ENCODE peak calls at places on chromosome 2, in six cellular contexts. One of them, this sample, is unnamed.

GRCh38 chr2:55805662-55806061 is 112.0 kb upstream of the PNPT1 start:
- DNase-seq in mesendoderm: no peak
- DNase-seq in CD8-positive, alpha-beta T cell: no peak
- DNase-seq in lung: no peak
- DNase-seq in cardiac muscle cell: no peak
- DNase-seq in lower lobe of right lung: no peak
- DNase-seq in this sample: no peak

GRCh38 chr2:176193048-176193447 is 4.6 kb downstream of the HOXD1 start:
- DNase-seq in cardiac muscle cell: no peak
- DNase-seq in lower lobe of right lung: no peak
- DNase-seq in mesendoderm: no peak
- DNase-seq in CD8-positive, alpha-beta T cell: no peak
- DNase-seq in lung: no peak
- DNase-seq in this sample: no peak

GRCh38 chr2:110853516-110853915 is 121.1 kb downstream of the ACOXL start:
- DNase-seq in CD8-positive, alpha-beta T cell: peak
- DNase-seq in cardiac muscle cell: peak
- DNase-seq in lower lobe of right lung: no peak
- DNase-seq in lung: no peak
- DNase-seq in mesendoderm: peak
- DNase-seq in this sample: peak

GRCh38 chr2:128440087-128440665 is 121.5 kb upstream of the HS6ST1 start:
- DNase-seq in lung: peak
- DNase-seq in mesendoderm: no peak
- DNase-seq in cardiac muscle cell: no peak
- DNase-seq in lower lobe of right lung: no peak
- DNase-seq in CD8-positive, alpha-beta T cell: no peak
- DNase-seq in this sample: peak

GRCh38 chr2:144162652-144163051 is 357.3 kb downstream of the ZEB2 start:
- DNase-seq in mesendoderm: peak
- DNase-seq in lung: peak
- DNase-seq in lower lobe of right lung: no peak
- DNase-seq in cardiac muscle cell: peak
- DNase-seq in CD8-positive, alpha-beta T cell: peak
- DNase-seq in this sample: peak

GRCh38 chr2:84559838-84560237 is 43.5 kb downstream of the DNAH6 start:
- DNase-seq in mesendoderm: no peak
- DNase-seq in cardiac muscle cell: no peak
- DNase-seq in lower lobe of right lung: no peak
- DNase-seq in CD8-positive, alpha-beta T cell: no peak
- DNase-seq in lung: no peak
- DNase-seq in this sample: no peak

GRCh38 chr2:24926602-24927252 is 6.7 kb upstream of the ADCY3 start:
- DNase-seq in cardiac muscle cell: no peak
- DNase-seq in lower lobe of right lung: peak
- DNase-seq in CD8-positive, alpha-beta T cell: no peak
- DNase-seq in mesendoderm: peak
- DNase-seq in lung: peak
- DNase-seq in this sample: peak

GRCh38 chr2:23350026-23350791 is 34.8 kb upstream of the KLHL29 start:
- DNase-seq in mesendoderm: no peak
- DNase-seq in cardiac muscle cell: no peak
- DNase-seq in CD8-positive, alpha-beta T cell: no peak
- DNase-seq in lower lobe of right lung: no peak
- DNase-seq in lung: no peak
- DNase-seq in this sample: no peak

GRCh38 chr2:42102606-42103450 is 55.0 kb downstream of the PKDCC start:
- DNase-seq in lung: peak
- DNase-seq in mesendoderm: peak
- DNase-seq in CD8-positive, alpha-beta T cell: peak
- DNase-seq in cardiac muscle cell: peak
- DNase-seq in lower lobe of right lung: peak
- DNase-seq in this sample: peak

GRCh38 chr2:184215745-184216144 is 382.6 kb upstream of the ZNF804A start:
- DNase-seq in CD8-positive, alpha-beta T cell: no peak
- DNase-seq in lower lobe of right lung: no peak
- DNase-seq in cardiac muscle cell: no peak
- DNase-seq in mesendoderm: no peak
- DNase-seq in lung: no peak
- DNase-seq in this sample: no peak

GRCh38 chr2:190664240-190664639 is 15.4 kb downstream of the NAB1 start:
- DNase-seq in lower lobe of right lung: no peak
- DNase-seq in CD8-positive, alpha-beta T cell: no peak
- DNase-seq in mesendoderm: no peak
- DNase-seq in lung: no peak
- DNase-seq in cardiac muscle cell: no peak
- DNase-seq in this sample: no peak

GRCh38 chr2:190663839-190664238 is 15.0 kb downstream of the NAB1 start:
- DNase-seq in lung: no peak
- DNase-seq in CD8-positive, alpha-beta T cell: no peak
- DNase-seq in cardiac muscle cell: no peak
- DNase-seq in mesendoderm: no peak
- DNase-seq in lower lobe of right lung: no peak
- DNase-seq in this sample: no peak

GRCh38 chr2:190668892-190669291 is 20.0 kb downstream of the NAB1 start:
- DNase-seq in cardiac muscle cell: no peak
- DNase-seq in CD8-positive, alpha-beta T cell: no peak
- DNase-seq in mesendoderm: no peak
- DNase-seq in lung: no peak
- DNase-seq in lower lobe of right lung: no peak
- DNase-seq in this sample: no peak

GRCh38 chr2:190670182-190670946 is 21.5 kb downstream of the NAB1 start:
- DNase-seq in lower lobe of right lung: no peak
- DNase-seq in mesendoderm: no peak
- DNase-seq in lung: no peak
- DNase-seq in cardiac muscle cell: no peak
- DNase-seq in CD8-positive, alpha-beta T cell: no peak
- DNase-seq in this sample: no peak

GRCh38 chr2:190666895-190667294 is 18.0 kb downstream of the NAB1 start:
- DNase-seq in cardiac muscle cell: no peak
- DNase-seq in mesendoderm: no peak
- DNase-seq in CD8-positive, alpha-beta T cell: no peak
- DNase-seq in lower lobe of right lung: no peak
- DNase-seq in lung: no peak
- DNase-seq in this sample: no peak
- H3K27ac ChIP-seq in cardiac muscle cell: no peak
- H3K27ac ChIP-seq in mesendoderm: no peak
- H3K27ac ChIP-seq in CD8-positive, alpha-beta T cell: no peak
- H3K27ac ChIP-seq in lower lobe of right lung: no peak
- H3K27ac ChIP-seq in lung: no peak
- H3K27ac ChIP-seq in this sample: no peak

GRCh38 chr2:205745661-205746407 is 63.5 kb downstream of the NRP2 start:
- DNase-seq in CD8-positive, alpha-beta T cell: no peak
- DNase-seq in lung: no peak
- DNase-seq in cardiac muscle cell: no peak
- DNase-seq in mesendoderm: no peak
- DNase-seq in lower lobe of right lung: no peak
- DNase-seq in this sample: no peak

GRCh38 chr2:205746408-205746785 is 64.1 kb downstream of the NRP2 start:
- DNase-seq in CD8-positive, alpha-beta T cell: no peak
- DNase-seq in mesendoderm: no peak
- DNase-seq in lung: peak
- DNase-seq in lower lobe of right lung: peak
- DNase-seq in cardiac muscle cell: no peak
- DNase-seq in this sample: no peak

GRCh38 chr2:205747827-205748386 is 65.6 kb downstream of the NRP2 start:
- DNase-seq in mesendoderm: no peak
- DNase-seq in lower lobe of right lung: no peak
- DNase-seq in lung: no peak
- DNase-seq in cardiac muscle cell: no peak
- DNase-seq in CD8-positive, alpha-beta T cell: no peak
- DNase-seq in this sample: no peak

GRCh38 chr2:205749078-205749477 is 66.8 kb downstream of the NRP2 start:
- DNase-seq in cardiac muscle cell: no peak
- DNase-seq in CD8-positive, alpha-beta T cell: no peak
- DNase-seq in lower lobe of right lung: no peak
- DNase-seq in lung: no peak
- DNase-seq in mesendoderm: no peak
- DNase-seq in this sample: no peak

GRCh38 chr2:205748660-205749059 is 66.4 kb downstream of the NRP2 start:
- DNase-seq in lung: no peak
- DNase-seq in lower lobe of right lung: no peak
- DNase-seq in CD8-positive, alpha-beta T cell: no peak
- DNase-seq in cardiac muscle cell: no peak
- DNase-seq in mesendoderm: peak
- DNase-seq in this sample: no peak
- H3K27ac ChIP-seq in lung: no peak
- H3K27ac ChIP-seq in lower lobe of right lung: no peak
- H3K27ac ChIP-seq in CD8-positive, alpha-beta T cell: no peak
- H3K27ac ChIP-seq in cardiac muscle cell: no peak
- H3K27ac ChIP-seq in mesendoderm: no peak
- H3K27ac ChIP-seq in this sample: no peak

GRCh38 chr2:47905454-47906260 is 641 bp downstream of the FBXO11 start:
- DNase-seq in cardiac muscle cell: peak
- DNase-seq in CD8-positive, alpha-beta T cell: peak
- DNase-seq in lower lobe of right lung: peak
- DNase-seq in mesendoderm: peak
- DNase-seq in lung: peak
- DNase-seq in this sample: peak
- H3K27ac ChIP-seq in cardiac muscle cell: peak
- H3K27ac ChIP-seq in CD8-positive, alpha-beta T cell: peak
- H3K27ac ChIP-seq in lower lobe of right lung: peak
- H3K27ac ChIP-seq in mesendoderm: peak
- H3K27ac ChIP-seq in lung: peak
- H3K27ac ChIP-seq in this sample: peak

DNA sequence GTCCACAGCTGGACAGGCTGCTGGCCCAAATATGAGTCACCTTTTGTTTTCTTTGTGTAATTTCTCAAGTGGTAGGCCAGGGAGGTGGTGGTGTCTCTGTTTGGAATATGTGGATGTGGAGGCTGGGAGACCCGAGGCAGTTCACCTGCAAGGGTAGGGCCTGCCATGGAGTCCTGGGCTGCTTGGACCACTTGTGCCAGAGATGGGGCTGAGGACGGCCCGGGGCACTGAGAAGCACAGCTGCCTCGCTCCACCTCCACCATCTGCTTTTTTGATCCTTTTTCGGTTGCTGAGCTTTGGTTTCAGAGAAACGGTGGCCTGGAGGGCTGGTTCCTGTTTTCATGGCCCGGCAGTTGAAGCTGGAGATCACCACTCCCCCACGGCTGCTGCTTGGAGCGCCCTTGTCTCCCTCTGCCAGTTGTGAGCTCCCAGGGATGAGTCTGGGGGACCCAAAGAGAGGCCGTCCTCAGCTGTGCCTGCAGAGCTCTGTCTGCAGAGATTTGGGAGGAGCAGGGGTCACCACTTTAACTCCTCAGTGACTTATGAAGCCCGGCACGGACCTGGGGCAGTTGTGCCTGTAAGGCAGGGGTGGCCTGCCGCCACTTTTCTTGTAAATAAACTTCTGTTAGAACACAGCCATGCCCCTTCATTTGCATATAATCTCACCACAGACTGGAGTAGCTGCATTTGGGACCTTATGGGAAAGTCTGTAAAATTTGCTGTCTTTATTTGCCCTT is 67.6 kb upstream of the MCFD2 start:
- DNase-seq in cardiac muscle cell: no peak
- DNase-seq in mesendoderm: peak
- DNase-seq in lung: peak
- DNase-seq in lower lobe of right lung: peak
- DNase-seq in CD8-positive, alpha-beta T cell: no peak
- DNase-seq in this sample: no peak
- H3K27ac ChIP-seq in cardiac muscle cell: peak
- H3K27ac ChIP-seq in mesendoderm: no peak
- H3K27ac ChIP-seq in lung: no peak
- H3K27ac ChIP-seq in lower lobe of right lung: peak
- H3K27ac ChIP-seq in CD8-positive, alpha-beta T cell: no peak
- H3K27ac ChIP-seq in this sample: no peak

GRCh38 chr2:54040250-54040649 is 69.5 kb upstream of the PSME4 start:
- DNase-seq in cardiac muscle cell: no peak
- DNase-seq in CD8-positive, alpha-beta T cell: no peak
- DNase-seq in lung: no peak
- DNase-seq in mesendoderm: no peak
- DNase-seq in lower lobe of right lung: no peak
- DNase-seq in this sample: no peak

GRCh38 chr2:54042341-54042740 is 71.5 kb upstream of the PSME4 start:
- DNase-seq in lung: no peak
- DNase-seq in mesendoderm: no peak
- DNase-seq in lower lobe of right lung: no peak
- DNase-seq in cardiac muscle cell: no peak
- DNase-seq in CD8-positive, alpha-beta T cell: no peak
- DNase-seq in this sample: no peak

GRCh38 chr2:54041135-54041534 is 70.3 kb upstream of the PSME4 start:
- DNase-seq in lower lobe of right lung: no peak
- DNase-seq in CD8-positive, alpha-beta T cell: no peak
- DNase-seq in mesendoderm: no peak
- DNase-seq in cardiac muscle cell: no peak
- DNase-seq in lung: no peak
- DNase-seq in this sample: no peak

GRCh38 chr2:54040685-54041084 is 69.9 kb upstream of the PSME4 start:
- DNase-seq in mesendoderm: no peak
- DNase-seq in lower lobe of right lung: no peak
- DNase-seq in CD8-positive, alpha-beta T cell: no peak
- DNase-seq in lung: no peak
- DNase-seq in cardiac muscle cell: no peak
- DNase-seq in this sample: no peak

GRCh38 chr2:54042908-54043620 is 72.3 kb upstream of the PSME4 start:
- DNase-seq in CD8-positive, alpha-beta T cell: no peak
- DNase-seq in cardiac muscle cell: no peak
- DNase-seq in lung: no peak
- DNase-seq in lower lobe of right lung: no peak
- DNase-seq in mesendoderm: no peak
- DNase-seq in this sample: no peak
- H3K27ac ChIP-seq in CD8-positive, alpha-beta T cell: no peak
- H3K27ac ChIP-seq in cardiac muscle cell: no peak
- H3K27ac ChIP-seq in lung: peak
- H3K27ac ChIP-seq in lower lobe of right lung: no peak
- H3K27ac ChIP-seq in mesendoderm: no peak
- H3K27ac ChIP-seq in this sample: no peak

GRCh38 chr2:237629739-237630138 is 2.4 kb downstream of the LRRFIP1 start:
- DNase-seq in mesendoderm: no peak
- DNase-seq in cardiac muscle cell: no peak
- DNase-seq in CD8-positive, alpha-beta T cell: no peak
- DNase-seq in lower lobe of right lung: no peak
- DNase-seq in lung: no peak
- DNase-seq in this sample: no peak
- H3K27ac ChIP-seq in mesendoderm: no peak
- H3K27ac ChIP-seq in cardiac muscle cell: peak
- H3K27ac ChIP-seq in CD8-positive, alpha-beta T cell: no peak
- H3K27ac ChIP-seq in lower lobe of right lung: no peak
- H3K27ac ChIP-seq in lung: peak
- H3K27ac ChIP-seq in this sample: no peak